ENCODE peak calls at places on chromosomes 7 and 10, in seven cellular contexts. J is tibial artery, B is neural progenitor cell, K is adrenal gland, S is A549, W is esophagus squamous epithelium, T is fibroblast of mammary gland. L is an unnamed sample.

GRCh38 chr7:31850601-31851000 is 163.6 kb downstream of the PPP1R17 start:
- DNase-seq in J (no peak), B (peak), K (no peak), S (no peak), W (no peak), T (no peak), L (no peak)

GRCh38 chr10:124125305-124126116 is 32.1 kb upstream of the CHST15 start:
- DNase-seq in J (no peak), B (peak), K (no peak), S (peak), W (no peak), T (no peak), L (peak)

GRCh38 chr10:118500477-118501104 is 94.9 kb downstream of the PRLHR start:
- DNase-seq in J (no peak), B (no peak), K (no peak), S (no peak), W (no peak), T (peak), L (no peak)

GRCh38 chr10:49559476-49559875 is 20.6 kb upstream of the ERCC6 start:
- DNase-seq in J (no peak), B (no peak), K (no peak), S (no peak), W (no peak), T (no peak), L (no peak)

GRCh38 chr10:99609186-99609585 is 11.1 kb downstream of the SLC25A28 start:
- DNase-seq in J (no peak), B (no peak), K (no peak), S (no peak), W (no peak), T (no peak), L (no peak)

GRCh38 chr10:47022311-47023131 is 111.3 kb downstream of the PTPN20 start:
- DNase-seq in J (no peak), B (no peak), K (no peak), S (no peak), W (no peak), T (no peak), L (no peak)

GRCh38 chr7:79436378-79436777 is 17.1 kb downstream of the MAGI2 start:
- DNase-seq in J (no peak), B (no peak), K (no peak), S (no peak), W (no peak), T (peak), L (no peak)

GRCh38 chr7:149456770-149457421 is 4.0 kb downstream of the ZNF777 start:
- DNase-seq in J (no peak), B (no peak), K (no peak), S (no peak), W (no peak), T (peak), L (no peak)

GRCh38 chr10:95789928-95790327 is 34.0 kb downstream of the ENTPD1 start:
- DNase-seq in J (no peak), B (no peak), K (no peak), S (no peak), W (no peak), T (peak), L (peak)

GRCh38 chr10:99667108-99667751 is 7.9 kb downstream of the ENTPD7 start:
- DNase-seq in J (no peak), B (no peak), K (peak), S (peak), W (no peak), T (peak), L (no peak)

GRCh38 chr10:69571618-69572158 is 1.5 kb downstream of the NEUROG3 start:
- DNase-seq in J (no peak), B (peak), K (no peak), S (no peak), W (no peak), T (no peak), L (no peak)

GRCh38 chr10:70337201-70337651 is 45.2 kb downstream of the LRRC20 start:
- DNase-seq in J (no peak), B (peak), K (no peak), S (no peak), W (no peak), T (no peak), L (no peak)

GRCh38 chr7:123533929-123534382 is 439 bp downstream of the IQUB start:
- DNase-seq in J (no peak), B (no peak), K (no peak), S (no peak), W (no peak), T (no peak), L (no peak)

GRCh38 chr10:132183046-132183445 is 3.7 kb upstream of the DPYSL4 start:
- DNase-seq in J (no peak), B (no peak), K (peak), S (no peak), W (no peak), T (no peak), L (no peak)

GRCh38 chr10:126538439-126539140 is 131.9 kb downstream of the C10orf90 start:
- DNase-seq in J (no peak), B (no peak), K (no peak), S (no peak), W (no peak), T (no peak), L (no peak)

GRCh38 chr10:15313844-15314243 is 57.2 kb downstream of the FAM171A1 start:
- DNase-seq in J (no peak), B (no peak), K (peak), S (no peak), W (no peak), T (no peak), L (no peak)

GRCh38 chr10:31467791-31468535 is 148.9 kb downstream of the ZEB1 start:
- DNase-seq in J (no peak), B (peak), K (peak), S (peak), W (no peak), T (no peak), L (peak)

GRCh38 chr7:91299952-91300775 is 35.9 kb downstream of the FZD1 start:
- DNase-seq in J (no peak), B (no peak), K (peak), S (no peak), W (no peak), T (no peak), L (peak)

DNA sequence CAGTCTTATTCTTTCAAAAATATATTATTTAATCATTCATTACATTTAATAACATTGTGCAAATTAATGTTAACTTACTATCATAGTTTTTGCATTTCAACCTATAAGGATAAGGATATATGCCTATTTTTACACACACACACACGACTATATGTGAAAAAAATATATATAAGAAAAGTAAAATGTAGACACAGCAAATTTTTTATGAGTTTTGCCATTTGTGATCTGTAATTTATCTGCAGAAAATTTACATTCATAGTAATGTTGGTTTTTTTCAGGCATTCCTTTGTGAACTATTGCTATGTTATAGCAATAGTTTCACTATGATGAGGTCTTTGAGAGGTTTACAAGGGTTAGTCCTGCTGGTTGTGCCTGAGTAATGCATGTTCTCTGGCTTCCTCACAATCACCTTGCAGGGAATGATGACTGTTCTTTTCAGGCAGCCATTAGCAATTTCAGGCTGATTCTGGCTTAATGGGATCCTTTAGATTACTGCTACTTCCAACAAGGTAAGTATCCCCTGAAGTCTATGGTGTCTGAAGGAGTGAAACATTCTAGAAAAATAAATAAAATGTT is 183.7 kb upstream of the CDK1 start:
- DNase-seq in J (no peak), B (peak), K (no peak), S (peak), W (no peak), T (peak), L (no peak)
- TF ChIP-seq CTCF in J (no peak), B (peak), K (no peak), S (no peak), W (no peak), T (no peak), L (no peak)

GRCh38 chr7:74287303-74288033 is 1.7 kb upstream of the CLIP2 start:
- DNase-seq in J (no peak), B (no peak), K (no peak), S (no peak), W (no peak), T (no peak), L (no peak)
- H3K4me3 ChIP-seq in J (no peak), B (no peak), K (no peak), S (no peak), W (no peak), T (no peak), L (peak)

DNA sequence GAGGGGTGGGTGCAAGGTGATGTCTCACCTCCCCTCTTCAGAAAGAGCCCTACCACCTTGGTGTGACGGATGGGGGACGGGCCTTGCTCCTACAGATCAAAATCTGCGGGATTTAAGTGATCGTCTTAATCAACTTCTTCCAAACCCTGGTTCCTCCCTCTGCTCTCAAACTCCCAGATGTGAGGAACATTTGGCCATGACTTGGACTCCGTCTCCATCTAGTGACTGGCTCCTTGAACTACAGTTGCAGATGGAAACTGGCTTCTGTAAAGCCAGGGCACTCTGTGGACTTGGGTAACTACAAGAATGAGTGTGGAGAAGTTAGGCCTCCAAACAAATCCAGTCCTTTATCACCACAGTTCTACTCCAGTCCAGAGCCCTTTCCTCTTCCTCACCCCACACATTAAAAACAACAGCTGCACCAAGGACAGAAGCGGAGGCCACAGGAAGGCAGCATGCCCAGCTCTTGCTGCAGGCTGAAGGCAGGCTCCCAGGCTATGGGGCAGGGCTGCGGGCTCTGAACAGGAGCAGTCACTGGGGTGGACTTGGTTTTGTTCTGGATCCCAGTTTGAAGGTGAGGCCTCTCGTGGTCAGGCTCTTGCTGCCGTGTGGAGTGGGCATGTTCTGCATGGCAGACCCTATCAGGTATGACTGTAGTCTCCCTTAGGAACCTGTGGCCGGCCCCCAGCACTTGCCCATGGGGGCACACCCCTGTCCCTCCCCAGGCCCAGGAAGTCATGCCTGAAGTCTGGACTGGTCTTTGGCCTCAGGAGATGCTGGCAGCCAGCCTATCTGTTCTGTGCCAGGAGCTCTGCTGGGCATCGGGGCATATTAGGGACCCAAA is 79.4 kb downstream of the VWC2 start:
- DNase-seq in J (no peak), B (peak), K (peak), S (peak), W (no peak), T (peak), L (peak)
- TF ChIP-seq CTCF in J (peak), B (peak), K (peak), S (peak), W (peak), T (peak), L (peak)

DNA sequence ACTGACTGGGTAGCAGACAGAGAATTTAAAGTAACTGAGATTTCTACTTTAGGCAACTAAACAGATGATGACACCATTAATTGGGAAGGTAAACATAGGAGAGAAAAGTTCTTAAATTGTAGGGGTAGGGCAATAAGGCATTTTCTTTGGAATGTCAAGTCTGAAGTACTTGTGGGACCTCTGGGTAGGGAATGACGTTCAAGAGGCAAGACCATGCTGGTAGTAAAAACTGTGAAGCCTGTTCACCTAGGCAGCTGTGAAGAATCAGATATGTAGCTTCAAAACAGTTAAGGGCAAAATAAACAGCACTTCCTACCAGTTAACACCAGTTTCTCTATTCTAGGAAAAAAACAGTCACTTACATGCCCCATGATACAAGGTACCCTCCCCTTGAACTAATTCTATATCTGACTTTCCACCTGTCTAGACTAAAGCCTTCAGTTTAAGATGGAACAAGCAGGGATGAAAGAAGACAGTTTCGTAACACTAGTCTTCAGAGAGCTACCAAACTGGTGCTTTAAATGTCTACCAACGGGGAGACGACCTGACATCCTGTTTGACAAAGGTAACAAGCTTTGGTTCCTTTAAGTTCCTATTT is 63.1 kb upstream of the KCNIP2 start:
- DNase-seq in J (no peak), B (no peak), K (no peak), S (no peak), W (no peak), T (no peak), L (no peak)
- H3K4me3 ChIP-seq in J (no peak), B (no peak), K (no peak), S (no peak), W (no peak), T (no peak), L (no peak)

GRCh38 chr7:154578351-154578750 is 424.6 kb downstream of the PAXIP1 start:
- DNase-seq in J (no peak), B (no peak), K (no peak), S (no peak), W (no peak), T (no peak), L (no peak)

GRCh38 chr7:154584352-154585252 is 418.3 kb downstream of the PAXIP1 start:
- DNase-seq in J (no peak), B (peak), K (no peak), S (peak), W (no peak), T (no peak), L (no peak)

GRCh38 chr7:154579711-154580110 is 423.2 kb downstream of the PAXIP1 start:
- DNase-seq in J (no peak), B (no peak), K (no peak), S (no peak), W (no peak), T (no peak), L (no peak)

GRCh38 chr7:154583454-154583853 is 419.5 kb downstream of the PAXIP1 start:
- DNase-seq in J (no peak), B (no peak), K (no peak), S (no peak), W (no peak), T (no peak), L (no peak)

DNA sequence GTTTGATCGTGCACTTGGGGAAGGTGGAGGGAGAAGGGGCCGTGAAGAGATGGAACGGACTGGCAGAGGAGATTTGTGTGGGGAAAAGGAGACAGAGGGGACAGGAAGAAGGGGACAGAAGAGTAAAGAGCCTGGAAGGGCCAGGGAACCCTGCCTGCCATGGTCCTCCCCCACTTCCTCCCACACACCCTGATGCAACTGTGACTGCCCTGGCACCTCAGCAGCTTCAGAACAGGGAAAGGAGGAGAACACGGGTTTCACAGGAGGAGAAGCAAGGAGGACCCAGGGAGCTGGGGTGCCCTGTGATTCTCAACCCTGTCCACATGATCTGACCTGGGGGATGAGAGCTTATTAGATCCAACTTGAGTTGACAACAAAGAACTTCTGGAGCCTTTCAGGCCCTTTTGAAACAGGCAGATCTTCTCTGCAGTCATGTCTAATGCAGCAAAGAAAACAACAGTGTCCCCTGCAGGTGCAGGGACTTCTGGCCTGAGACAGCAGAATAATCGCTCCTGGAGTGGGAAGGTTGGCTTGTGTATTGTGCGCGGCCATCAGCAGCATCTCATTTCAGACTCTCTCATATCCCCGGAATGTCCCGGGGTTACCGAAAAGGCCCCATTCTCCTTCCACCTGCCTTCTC is 421.6 kb downstream of the PAXIP1 start:
- DNase-seq in J (no peak), B (no peak), K (no peak), S (no peak), W (no peak), T (no peak), L (no peak)
- TF ChIP-seq CTCF in J (no peak), B (no peak), K (no peak), S (no peak), W (no peak), T (no peak), L (no peak)

GRCh38 chr10:102208311-102209035 is 17.6 kb upstream of the ELOVL3 start:
- DNase-seq in J (no peak), B (no peak), K (peak), S (no peak), W (no peak), T (peak), L (no peak)
- H3K4me3 ChIP-seq in J (no peak), B (no peak), K (no peak), S (no peak), W (no peak), T (no peak), L (no peak)

DNA sequence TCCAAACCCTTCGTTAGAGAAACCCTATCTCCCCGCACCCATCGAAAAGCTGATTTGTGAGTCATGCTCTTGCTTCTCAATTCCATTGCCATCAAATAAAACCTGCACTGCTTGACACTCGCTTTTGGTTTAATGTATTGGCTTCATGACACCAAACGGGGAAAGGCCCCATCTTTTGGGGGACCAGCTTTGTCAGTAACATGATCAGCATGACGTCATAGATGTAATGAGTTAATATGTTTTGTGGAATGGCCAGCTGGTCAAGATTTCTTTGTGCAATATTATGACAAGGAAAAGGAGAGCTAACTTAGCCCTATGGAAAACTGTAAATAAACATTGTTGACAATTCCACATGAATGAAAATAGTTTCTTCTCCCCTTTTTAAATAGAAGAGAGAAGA is 1260.5 kb upstream of the CELF2 start:
- DNase-seq in J (no peak), B (no peak), K (no peak), S (no peak), W (no peak), T (no peak), L (no peak)
- TF ChIP-seq CTCF in J (no peak), B (no peak), K (no peak), S (no peak), W (no peak), T (no peak), L (no peak)

DNA sequence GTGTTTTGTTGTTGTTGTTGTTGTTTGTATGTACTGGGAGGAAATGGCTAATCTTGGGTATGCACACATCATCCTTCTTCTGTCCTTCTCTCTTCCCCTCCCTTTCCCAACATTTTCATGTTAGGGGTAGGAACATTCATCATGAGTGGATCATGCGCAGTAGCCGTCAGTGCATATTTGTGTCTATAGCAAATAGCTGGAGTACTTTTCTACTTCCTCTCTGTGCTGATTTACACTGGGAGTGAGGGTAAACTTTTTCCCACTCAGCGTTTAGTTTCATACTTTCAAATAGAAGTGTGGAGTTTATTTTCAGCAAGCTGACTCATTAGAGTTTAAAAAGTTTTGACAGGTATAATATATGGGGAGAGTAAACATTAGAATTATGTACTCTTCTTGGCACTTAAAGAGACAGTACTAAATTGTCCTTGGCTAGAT is 80.5 kb upstream of the PRKG1 start:
- DNase-seq in J (no peak), B (no peak), K (no peak), S (no peak), W (no peak), T (peak), L (no peak)
- H3K4me3 ChIP-seq in J (peak), B (no peak), K (no peak), S (no peak), W (no peak), T (peak), L (no peak)

GRCh38 chr7:112502700-112503099 is 21.9 kb downstream of the LSMEM1 start:
- DNase-seq in J (no peak), B (no peak), K (no peak), S (no peak), W (no peak), T (no peak), L (no peak)

GRCh38 chr7:112501958-112502503 is 21.2 kb downstream of the LSMEM1 start:
- DNase-seq in J (no peak), B (no peak), K (peak), S (no peak), W (no peak), T (no peak), L (no peak)

GRCh38 chr7:112497481-112497880 is 16.7 kb downstream of the LSMEM1 start:
- DNase-seq in J (no peak), B (no peak), K (no peak), S (no peak), W (no peak), T (no peak), L (peak)

GRCh38 chr7:112503361-112504023 is 22.7 kb downstream of the LSMEM1 start:
- DNase-seq in J (no peak), B (no peak), K (no peak), S (no peak), W (no peak), T (no peak), L (no peak)

DNA sequence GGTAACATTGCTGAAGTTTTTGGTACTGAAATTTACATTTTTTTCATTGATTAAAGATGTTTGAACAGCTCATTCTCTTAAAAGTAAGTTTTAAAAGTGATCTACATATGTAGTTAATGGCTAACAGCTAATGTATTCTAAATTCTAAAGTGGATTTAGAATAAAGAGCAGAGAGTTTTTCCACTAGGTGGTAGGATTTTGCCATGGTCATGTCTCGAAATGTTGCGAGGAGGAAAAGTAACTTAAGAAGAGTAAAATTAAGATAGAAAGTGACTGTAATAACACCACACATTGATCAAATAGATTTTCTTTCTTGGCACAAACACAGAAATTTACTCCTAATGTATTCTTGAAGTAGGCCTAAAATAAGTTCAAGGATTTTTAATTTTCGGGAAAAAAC is 19.8 kb downstream of the LSMEM1 start:
- DNase-seq in J (no peak), B (no peak), K (no peak), S (peak), W (no peak), T (peak), L (no peak)
- TF ChIP-seq CTCF in J (no peak), B (peak), K (no peak), S (no peak), W (no peak), T (peak), L (no peak)

L was measured in GM12865.